ENCODE peak calls at places on chromosomes 3 and 15, in six cellular contexts. C, D, F, Q, O and G are unnamed samples.

GRCh38 chr15:31266712-31267111 is 59.9 kb upstream of the KLF13 start:
- DNase-seq in F (no peak), Q (no peak), D (peak), O (no peak), C (no peak), G (no peak)

GRCh38 chr3:70606018-70606417 is 293.6 kb upstream of the MDFIC2 start:
- DNase-seq in F (no peak), Q (no peak), O (no peak), C (no peak), D (no peak), G (no peak)

GRCh38 chr3:57793737-57794187 is 37.7 kb downstream of the SLMAP start:
- DNase-seq in D (no peak), F (peak), C (no peak), O (no peak), Q (no peak), G (no peak)

GRCh38 chr3:67649681-67650080 is 4.7 kb downstream of the SUCLG2 start:
- DNase-seq in D (no peak), C (no peak), Q (no peak), O (no peak), F (no peak), G (no peak)

GRCh38 chr15:52783929-52784798 is 6.0 kb downstream of the ONECUT1 start:
- DNase-seq in D (peak), O (peak), C (peak), F (no peak), Q (no peak), G (no peak)

GRCh38 chr15:67542462-67543347 is at the start of gene MAP2K5:
- DNase-seq in Q (peak), O (peak), D (peak), C (peak), F (peak), G (peak)

GRCh38 chr3:49648354-49649057 is 25.6 kb upstream of the APEH start:
- DNase-seq in D (no peak), C (no peak), O (no peak), F (no peak), Q (no peak), G (no peak)

GRCh38 chr15:66948294-66948693 is 117.1 kb upstream of the SMAD3 start:
- DNase-seq in Q (no peak), F (no peak), O (no peak), C (no peak), D (no peak), G (no peak)

GRCh38 chr3:187136936-187137335 is 2.4 kb downstream of the RPL39L start:
- DNase-seq in D (no peak), C (no peak), F (peak), O (no peak), Q (no peak), G (no peak)

GRCh38 chr15:47750740-47751262 is 33.5 kb downstream of the SEMA6D start:
- DNase-seq in O (no peak), F (no peak), C (no peak), D (no peak), Q (no peak), G (no peak)

GRCh38 chr15:87860743-87861142 is 395.8 kb downstream of the NTRK3 start:
- DNase-seq in C (no peak), F (no peak), D (no peak), O (no peak), Q (no peak), G (no peak)